ENCODE peak calls at places on chromosome 9, in seven cellular contexts. One of them, this sample, is unnamed.

GRCh38 chr9:137694962-137695875 is 76.4 kb downstream of the EHMT1 start:
- DNase-seq in esophagus squamous epithelium: no peak
- DNase-seq in heart right ventricle: peak
- DNase-seq in thyroid gland: peak
- DNase-seq in PC-3: peak
- DNase-seq in Peyer's patch: peak
- DNase-seq in AG04450: no peak
- DNase-seq in this sample: no peak

GRCh38 chr9:111001471-111001870 is 36.8 kb downstream of the LPAR1 start:
- DNase-seq in esophagus squamous epithelium: no peak
- DNase-seq in heart right ventricle: no peak
- DNase-seq in thyroid gland: no peak
- DNase-seq in PC-3: no peak
- DNase-seq in Peyer's patch: no peak
- DNase-seq in AG04450: no peak
- DNase-seq in this sample: no peak

GRCh38 chr9:684055-684949 is 157.2 kb upstream of the DMRT1 start:
- DNase-seq in esophagus squamous epithelium: no peak
- DNase-seq in heart right ventricle: no peak
- DNase-seq in thyroid gland: no peak
- DNase-seq in PC-3: peak
- DNase-seq in Peyer's patch: no peak
- DNase-seq in AG04450: no peak
- DNase-seq in this sample: peak

GRCh38 chr9:104992696-104993095 is 64.7 kb upstream of the ABCA1 start:
- DNase-seq in esophagus squamous epithelium: no peak
- DNase-seq in heart right ventricle: no peak
- DNase-seq in thyroid gland: no peak
- DNase-seq in PC-3: no peak
- DNase-seq in Peyer's patch: no peak
- DNase-seq in AG04450: peak
- DNase-seq in this sample: no peak

GRCh38 chr9:121376214-121376830 is 6.3 kb upstream of the STOM start:
- DNase-seq in esophagus squamous epithelium: no peak
- DNase-seq in heart right ventricle: no peak
- DNase-seq in thyroid gland: no peak
- DNase-seq in PC-3: peak
- DNase-seq in Peyer's patch: no peak
- DNase-seq in AG04450: no peak
- DNase-seq in this sample: no peak

GRCh38 chr9:135517407-135517822 is 3.8 kb upstream of the LCN1 start:
- DNase-seq in esophagus squamous epithelium: no peak
- DNase-seq in heart right ventricle: no peak
- DNase-seq in thyroid gland: no peak
- DNase-seq in PC-3: no peak
- DNase-seq in Peyer's patch: peak
- DNase-seq in AG04450: no peak
- DNase-seq in this sample: no peak

GRCh38 chr9:133360400-133361393 is 4.3 kb downstream of the SURF2 start:
- DNase-seq in esophagus squamous epithelium: no peak
- DNase-seq in heart right ventricle: no peak
- DNase-seq in thyroid gland: no peak
- DNase-seq in PC-3: no peak
- DNase-seq in Peyer's patch: no peak
- DNase-seq in AG04450: no peak
- DNase-seq in this sample: no peak

GRCh38 chr9:14412778-14413177 is 98.8 kb upstream of the NFIB start:
- DNase-seq in esophagus squamous epithelium: no peak
- DNase-seq in heart right ventricle: no peak
- DNase-seq in thyroid gland: peak
- DNase-seq in PC-3: no peak
- DNase-seq in Peyer's patch: no peak
- DNase-seq in AG04450: no peak
- DNase-seq in this sample: no peak

GRCh38 chr9:18668944-18669343 is 195.0 kb downstream of the ADAMTSL1 start:
- DNase-seq in esophagus squamous epithelium: no peak
- DNase-seq in heart right ventricle: no peak
- DNase-seq in thyroid gland: no peak
- DNase-seq in PC-3: peak
- DNase-seq in Peyer's patch: no peak
- DNase-seq in AG04450: no peak
- DNase-seq in this sample: peak

GRCh38 chr9:130659699-130660248 is 4.6 kb upstream of the PRDM12 start:
- DNase-seq in esophagus squamous epithelium: no peak
- DNase-seq in heart right ventricle: no peak
- DNase-seq in thyroid gland: no peak
- DNase-seq in PC-3: no peak
- DNase-seq in Peyer's patch: no peak
- DNase-seq in AG04450: no peak
- DNase-seq in this sample: no peak

GRCh38 chr9:113998114-113998513 is 80.0 kb downstream of the AMBP start:
- DNase-seq in esophagus squamous epithelium: no peak
- DNase-seq in heart right ventricle: no peak
- DNase-seq in thyroid gland: no peak
- DNase-seq in PC-3: no peak
- DNase-seq in Peyer's patch: no peak
- DNase-seq in AG04450: no peak
- DNase-seq in this sample: no peak

GRCh38 chr9:108766786-108767185 is 89.0 kb downstream of the ACTL7B start:
- DNase-seq in esophagus squamous epithelium: no peak
- DNase-seq in heart right ventricle: no peak
- DNase-seq in thyroid gland: no peak
- DNase-seq in PC-3: no peak
- DNase-seq in Peyer's patch: no peak
- DNase-seq in AG04450: no peak
- DNase-seq in this sample: no peak

GRCh38 chr9:22111176-22111870 is 102.2 kb upstream of the CDKN2B start:
- DNase-seq in esophagus squamous epithelium: no peak
- DNase-seq in heart right ventricle: no peak
- DNase-seq in thyroid gland: no peak
- DNase-seq in PC-3: no peak
- DNase-seq in Peyer's patch: no peak
- DNase-seq in AG04450: no peak
- DNase-seq in this sample: no peak

GRCh38 chr9:113953541-113953940 is 77.4 kb downstream of the ZNF618 start:
- DNase-seq in esophagus squamous epithelium: no peak
- DNase-seq in heart right ventricle: no peak
- DNase-seq in thyroid gland: no peak
- DNase-seq in PC-3: no peak
- DNase-seq in Peyer's patch: no peak
- DNase-seq in AG04450: no peak
- DNase-seq in this sample: no peak

DNA sequence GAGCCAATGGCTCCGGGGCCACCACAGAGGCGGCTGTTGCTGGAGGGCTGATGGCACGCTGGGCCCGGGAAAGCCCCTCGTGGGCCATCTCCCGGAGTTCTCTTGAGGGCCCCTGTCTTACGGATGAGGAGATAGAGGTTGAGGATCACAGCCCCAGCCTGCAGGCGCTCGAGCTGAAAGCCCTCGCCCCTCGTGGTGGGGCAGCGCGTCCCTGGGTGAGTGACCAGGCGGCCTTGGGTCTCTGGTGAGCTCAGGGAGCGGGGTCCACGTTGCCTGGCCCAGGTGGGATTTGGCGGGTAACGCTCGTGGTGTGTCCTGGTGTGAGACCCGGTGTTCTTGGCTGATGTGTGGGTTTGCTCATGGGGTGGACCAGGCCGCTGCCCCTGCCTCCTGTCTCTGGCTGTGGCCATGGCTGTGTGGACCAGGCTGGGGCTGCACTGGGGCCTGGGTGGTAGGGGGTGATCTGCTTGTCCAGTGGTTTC is 38.9 kb downstream of the RXRA start:
- DNase-seq in esophagus squamous epithelium: no peak
- DNase-seq in heart right ventricle: no peak
- DNase-seq in thyroid gland: no peak
- DNase-seq in PC-3: no peak
- DNase-seq in Peyer's patch: no peak
- DNase-seq in AG04450: no peak
- DNase-seq in this sample: no peak
- H3K27ac ChIP-seq in esophagus squamous epithelium: peak
- H3K27ac ChIP-seq in heart right ventricle: peak
- H3K27ac ChIP-seq in thyroid gland: peak
- H3K27ac ChIP-seq in PC-3: no peak
- H3K27ac ChIP-seq in Peyer's patch: peak
- H3K27ac ChIP-seq in AG04450: no peak
- H3K27ac ChIP-seq in this sample: no peak

DNA sequence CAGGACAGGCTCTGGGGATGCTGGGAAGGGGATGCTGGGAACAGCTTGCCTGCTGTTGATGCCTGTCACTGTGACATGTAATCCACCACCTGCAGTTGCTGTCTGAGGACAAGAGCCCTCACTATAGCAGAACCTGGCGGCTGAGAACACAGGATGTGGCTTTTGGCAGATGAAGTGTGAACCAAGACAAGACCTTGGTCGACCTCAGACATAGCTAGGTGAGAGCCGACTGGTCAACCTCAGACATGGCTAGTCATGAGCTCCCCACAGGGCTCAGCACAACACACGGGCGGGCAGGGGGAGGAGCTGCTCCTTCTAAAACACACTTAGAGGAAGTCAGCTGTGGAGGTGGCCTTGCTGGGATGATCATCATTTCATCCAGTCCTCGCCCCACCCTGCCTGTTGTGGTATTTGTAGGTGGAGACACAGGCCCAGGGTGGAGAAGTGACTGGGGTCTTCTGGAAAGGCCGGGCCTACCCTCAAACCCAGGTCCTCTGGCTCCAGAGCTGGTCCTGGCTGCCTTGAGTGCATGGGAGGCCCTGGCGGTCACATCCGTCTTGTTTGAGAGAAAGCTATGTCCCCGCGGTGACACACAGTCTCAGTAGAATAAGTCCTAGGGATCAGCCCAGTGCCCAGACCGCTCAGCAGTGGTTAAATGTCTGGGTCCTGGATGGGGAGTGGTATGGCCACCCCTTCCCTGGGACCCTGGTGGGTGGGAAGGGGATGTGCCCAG is 6.1 kb downstream of the SUSD3 start:
- DNase-seq in esophagus squamous epithelium: peak
- DNase-seq in heart right ventricle: no peak
- DNase-seq in thyroid gland: peak
- DNase-seq in PC-3: no peak
- DNase-seq in Peyer's patch: peak
- DNase-seq in AG04450: no peak
- DNase-seq in this sample: no peak
- H3K27ac ChIP-seq in esophagus squamous epithelium: peak
- H3K27ac ChIP-seq in heart right ventricle: no peak
- H3K27ac ChIP-seq in thyroid gland: no peak
- H3K27ac ChIP-seq in PC-3: no peak
- H3K27ac ChIP-seq in Peyer's patch: peak
- H3K27ac ChIP-seq in AG04450: no peak
- H3K27ac ChIP-seq in this sample: no peak

DNA sequence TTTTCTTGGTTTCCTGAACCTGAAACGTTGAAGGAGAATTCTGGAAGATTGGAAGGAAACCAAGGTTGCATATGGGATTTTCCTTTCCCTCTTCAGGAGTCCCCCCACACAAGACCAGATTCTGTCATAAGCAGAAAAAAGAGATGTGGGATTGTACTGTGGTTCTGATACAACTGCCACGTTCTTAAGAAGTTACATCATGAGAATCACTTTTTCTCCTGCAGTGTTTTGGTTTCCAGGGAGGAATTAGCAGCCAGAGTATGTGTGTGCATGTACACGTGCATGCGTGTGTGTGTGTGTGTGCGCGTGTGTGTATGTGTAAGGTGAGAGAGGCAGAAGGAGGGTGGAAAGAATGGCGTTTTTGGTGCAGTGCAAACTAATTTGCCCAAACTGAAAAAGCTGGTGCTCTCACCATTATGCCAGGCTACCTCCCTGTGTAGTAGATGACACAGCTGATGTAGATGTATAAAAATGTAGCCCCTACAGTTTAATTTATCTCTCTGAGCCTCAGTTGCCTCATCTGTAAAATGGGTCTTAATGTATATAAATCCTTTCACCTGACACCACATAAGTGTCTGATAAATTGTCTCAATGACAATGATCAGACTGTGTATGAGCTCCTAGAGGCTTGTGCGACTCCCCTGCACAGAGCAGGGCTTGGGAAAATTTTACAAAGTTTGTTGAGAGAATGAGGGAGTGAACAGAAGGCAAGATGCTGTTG is 38.7 kb downstream of the RALGPS1 start:
- DNase-seq in esophagus squamous epithelium: no peak
- DNase-seq in heart right ventricle: no peak
- DNase-seq in thyroid gland: no peak
- DNase-seq in PC-3: no peak
- DNase-seq in Peyer's patch: no peak
- DNase-seq in AG04450: peak
- DNase-seq in this sample: no peak
- H3K27ac ChIP-seq in esophagus squamous epithelium: no peak
- H3K27ac ChIP-seq in heart right ventricle: no peak
- H3K27ac ChIP-seq in thyroid gland: no peak
- H3K27ac ChIP-seq in PC-3: no peak
- H3K27ac ChIP-seq in Peyer's patch: no peak
- H3K27ac ChIP-seq in AG04450: peak
- H3K27ac ChIP-seq in this sample: no peak

GRCh38 chr9:127809002-127809561 is 6.4 kb downstream of the FPGS start:
- DNase-seq in esophagus squamous epithelium: no peak
- DNase-seq in heart right ventricle: no peak
- DNase-seq in thyroid gland: no peak
- DNase-seq in PC-3: no peak
- DNase-seq in Peyer's patch: no peak
- DNase-seq in AG04450: no peak
- DNase-seq in this sample: no peak

GRCh38 chr9:127808347-127809001 is 5.8 kb downstream of the FPGS start:
- DNase-seq in esophagus squamous epithelium: no peak
- DNase-seq in heart right ventricle: no peak
- DNase-seq in thyroid gland: no peak
- DNase-seq in PC-3: no peak
- DNase-seq in Peyer's patch: no peak
- DNase-seq in AG04450: no peak
- DNase-seq in this sample: no peak

GRCh38 chr9:127812009-127812408 is 9.3 kb downstream of the FPGS start:
- DNase-seq in esophagus squamous epithelium: no peak
- DNase-seq in heart right ventricle: no peak
- DNase-seq in thyroid gland: no peak
- DNase-seq in PC-3: no peak
- DNase-seq in Peyer's patch: no peak
- DNase-seq in AG04450: no peak
- DNase-seq in this sample: no peak

GRCh38 chr9:127810378-127811187 is 7.9 kb downstream of the FPGS start:
- DNase-seq in esophagus squamous epithelium: no peak
- DNase-seq in heart right ventricle: no peak
- DNase-seq in thyroid gland: no peak
- DNase-seq in PC-3: no peak
- DNase-seq in Peyer's patch: no peak
- DNase-seq in AG04450: no peak
- DNase-seq in this sample: no peak

GRCh38 chr9:127809562-127810377 is 7.1 kb downstream of the FPGS start:
- DNase-seq in esophagus squamous epithelium: no peak
- DNase-seq in heart right ventricle: peak
- DNase-seq in thyroid gland: no peak
- DNase-seq in PC-3: no peak
- DNase-seq in Peyer's patch: peak
- DNase-seq in AG04450: no peak
- DNase-seq in this sample: no peak
- H3K27ac ChIP-seq in esophagus squamous epithelium: peak
- H3K27ac ChIP-seq in heart right ventricle: peak
- H3K27ac ChIP-seq in thyroid gland: no peak
- H3K27ac ChIP-seq in PC-3: no peak
- H3K27ac ChIP-seq in Peyer's patch: peak
- H3K27ac ChIP-seq in AG04450: no peak
- H3K27ac ChIP-seq in this sample: no peak